ENCODE peak calls at places on chromosomes 6 and 20, in ten cellular contexts. One of them, this sample, is unnamed.

GRCh38 chr6:3285732-3286131 is 27.0 kb downstream of the PSMG4 start:
- DNase-seq in mammary epithelial cell: no peak
- DNase-seq in pancreas: no peak
- DNase-seq in left lung: peak; percentile 33
- DNase-seq in colonic mucosa: no peak
- DNase-seq in body of pancreas: no peak
- DNase-seq in endothelial cell of umbilical vein: no peak
- DNase-seq in left ventricle myocardium inferior: no peak
- DNase-seq in fibroblast of lung: no peak
- DNase-seq in cardiac muscle cell: no peak
- DNase-seq in this sample: no peak

GRCh38 chr6:33147807-33148666 is 44.2 kb downstream of the COL11A2 start:
- DNase-seq in endothelial cell of umbilical vein: peak; percentile 49
- DNase-seq in left ventricle myocardium inferior: no peak
- DNase-seq in cardiac muscle cell: peak; percentile 78
- DNase-seq in mammary epithelial cell: peak; percentile 17
- DNase-seq in body of pancreas: peak; percentile 28
- DNase-seq in colonic mucosa: no peak
- DNase-seq in left lung: no peak
- DNase-seq in pancreas: no peak
- DNase-seq in fibroblast of lung: peak; percentile 43
- DNase-seq in this sample: no peak

GRCh38 chr6:106488494-106489369 is 128.2 kb downstream of the CRYBG1 start:
- DNase-seq in left ventricle myocardium inferior: no peak
- DNase-seq in colonic mucosa: no peak
- DNase-seq in body of pancreas: peak; percentile 48
- DNase-seq in mammary epithelial cell: peak; percentile 50
- DNase-seq in pancreas: no peak
- DNase-seq in cardiac muscle cell: peak; percentile 44
- DNase-seq in endothelial cell of umbilical vein: no peak
- DNase-seq in fibroblast of lung: peak; percentile 83
- DNase-seq in left lung: no peak
- DNase-seq in this sample: no peak

GRCh38 chr20:61483336-61484067 is 231.4 kb downstream of the CDH4 start:
- DNase-seq in fibroblast of lung: no peak
- DNase-seq in left ventricle myocardium inferior: no peak
- DNase-seq in endothelial cell of umbilical vein: no peak
- DNase-seq in left lung: no peak
- DNase-seq in mammary epithelial cell: no peak
- DNase-seq in cardiac muscle cell: no peak
- DNase-seq in pancreas: no peak
- DNase-seq in body of pancreas: no peak
- DNase-seq in colonic mucosa: no peak
- DNase-seq in this sample: no peak

GRCh38 chr20:41330343-41330720 is 10.3 kb upstream of the LPIN3 start:
- DNase-seq in cardiac muscle cell: no peak
- DNase-seq in fibroblast of lung: peak; percentile 81
- DNase-seq in left ventricle myocardium inferior: no peak
- DNase-seq in mammary epithelial cell: peak; percentile 25
- DNase-seq in body of pancreas: no peak
- DNase-seq in endothelial cell of umbilical vein: no peak
- DNase-seq in left lung: no peak
- DNase-seq in colonic mucosa: no peak
- DNase-seq in pancreas: no peak
- DNase-seq in this sample: no peak

GRCh38 chr20:47318027-47318595 is 38.4 kb downstream of the ZMYND8 start:
- DNase-seq in pancreas: no peak
- DNase-seq in left lung: no peak
- DNase-seq in mammary epithelial cell: peak; percentile 74
- DNase-seq in endothelial cell of umbilical vein: no peak
- DNase-seq in fibroblast of lung: peak; percentile 80
- DNase-seq in body of pancreas: no peak
- DNase-seq in left ventricle myocardium inferior: no peak
- DNase-seq in colonic mucosa: peak; percentile 83
- DNase-seq in cardiac muscle cell: no peak
- DNase-seq in this sample: peak; percentile 91

GRCh38 chr6:128521302-128521632 is 868 bp upstream of the PTPRK start:
- DNase-seq in pancreas: no peak
- DNase-seq in mammary epithelial cell: no peak
- DNase-seq in endothelial cell of umbilical vein: no peak
- DNase-seq in left ventricle myocardium inferior: no peak
- DNase-seq in cardiac muscle cell: peak; percentile 55
- DNase-seq in colonic mucosa: no peak
- DNase-seq in body of pancreas: no peak
- DNase-seq in left lung: no peak
- DNase-seq in fibroblast of lung: no peak
- DNase-seq in this sample: no peak

GRCh38 chr6:87742106-87742505 is 40.1 kb upstream of the AKIRIN2 start:
- DNase-seq in left ventricle myocardium inferior: no peak
- DNase-seq in pancreas: no peak
- DNase-seq in cardiac muscle cell: no peak
- DNase-seq in colonic mucosa: no peak
- DNase-seq in mammary epithelial cell: no peak
- DNase-seq in left lung: peak; percentile 81
- DNase-seq in body of pancreas: no peak
- DNase-seq in fibroblast of lung: no peak
- DNase-seq in endothelial cell of umbilical vein: no peak
- DNase-seq in this sample: no peak

GRCh38 chr6:81562169-81562568 is 190.3 kb downstream of the TENT5A start:
- DNase-seq in cardiac muscle cell: peak; percentile 71
- DNase-seq in fibroblast of lung: peak; percentile 92
- DNase-seq in colonic mucosa: peak; percentile 40
- DNase-seq in left ventricle myocardium inferior: no peak
- DNase-seq in mammary epithelial cell: no peak
- DNase-seq in endothelial cell of umbilical vein: no peak
- DNase-seq in left lung: no peak
- DNase-seq in pancreas: no peak
- DNase-seq in body of pancreas: no peak
- DNase-seq in this sample: peak; percentile 60

GRCh38 chr6:120871416-120872261 is 462.6 kb downstream of the TBC1D32 start:
- DNase-seq in body of pancreas: no peak
- DNase-seq in cardiac muscle cell: no peak
- DNase-seq in left ventricle myocardium inferior: no peak
- DNase-seq in mammary epithelial cell: no peak
- DNase-seq in left lung: no peak
- DNase-seq in colonic mucosa: no peak
- DNase-seq in fibroblast of lung: no peak
- DNase-seq in endothelial cell of umbilical vein: no peak
- DNase-seq in pancreas: peak; percentile 57
- DNase-seq in this sample: no peak

GRCh38 chr20:46230811-46231282 is 77.5 kb downstream of the CDH22 start:
- DNase-seq in fibroblast of lung: peak; percentile 40
- DNase-seq in colonic mucosa: no peak
- DNase-seq in pancreas: no peak
- DNase-seq in body of pancreas: no peak
- DNase-seq in mammary epithelial cell: peak; percentile 25
- DNase-seq in left lung: no peak
- DNase-seq in endothelial cell of umbilical vein: peak; percentile 21
- DNase-seq in left ventricle myocardium inferior: peak; percentile 33
- DNase-seq in cardiac muscle cell: peak; percentile 68
- DNase-seq in this sample: peak; percentile 84

GRCh38 chr6:119313937-119314893 is 35.3 kb downstream of the MAN1A1 start:
- DNase-seq in left ventricle myocardium inferior: no peak
- DNase-seq in body of pancreas: no peak
- DNase-seq in cardiac muscle cell: no peak
- DNase-seq in mammary epithelial cell: no peak
- DNase-seq in colonic mucosa: no peak
- DNase-seq in endothelial cell of umbilical vein: no peak
- DNase-seq in pancreas: no peak
- DNase-seq in left lung: no peak
- DNase-seq in fibroblast of lung: no peak
- DNase-seq in this sample: no peak

GRCh38 chr20:21505810-21506530 is 7.9 kb downstream of the NKX2-2 start:
- DNase-seq in body of pancreas: peak; percentile 48
- DNase-seq in left lung: no peak
- DNase-seq in cardiac muscle cell: peak; percentile 56
- DNase-seq in fibroblast of lung: peak; percentile 39
- DNase-seq in endothelial cell of umbilical vein: peak; percentile 37
- DNase-seq in colonic mucosa: peak; percentile 63
- DNase-seq in mammary epithelial cell: peak; percentile 63
- DNase-seq in pancreas: peak; percentile 75
- DNase-seq in left ventricle myocardium inferior: no peak
- DNase-seq in this sample: no peak

GRCh38 chr6:111011360-111012142 is 29.7 kb downstream of the RPF2 start:
- DNase-seq in body of pancreas: no peak
- DNase-seq in mammary epithelial cell: peak; percentile 33
- DNase-seq in pancreas: no peak
- DNase-seq in left lung: no peak
- DNase-seq in endothelial cell of umbilical vein: peak; percentile 57
- DNase-seq in fibroblast of lung: peak; percentile 33
- DNase-seq in colonic mucosa: no peak
- DNase-seq in left ventricle myocardium inferior: no peak
- DNase-seq in cardiac muscle cell: peak; percentile 67
- DNase-seq in this sample: no peak

GRCh38 chr6:106283476-106283875 is 42.1 kb downstream of the ATG5 start:
- DNase-seq in left ventricle myocardium inferior: no peak
- DNase-seq in mammary epithelial cell: no peak
- DNase-seq in cardiac muscle cell: no peak
- DNase-seq in endothelial cell of umbilical vein: no peak
- DNase-seq in fibroblast of lung: no peak
- DNase-seq in pancreas: no peak
- DNase-seq in colonic mucosa: no peak
- DNase-seq in left lung: no peak
- DNase-seq in body of pancreas: no peak
- DNase-seq in this sample: no peak

GRCh38 chr6:130796313-130796905 is 30.8 kb upstream of the SMLR1 start:
- DNase-seq in cardiac muscle cell: peak; percentile 84
- DNase-seq in left lung: no peak
- DNase-seq in fibroblast of lung: peak; percentile 90
- DNase-seq in endothelial cell of umbilical vein: peak; percentile 95
- DNase-seq in left ventricle myocardium inferior: no peak
- DNase-seq in pancreas: no peak
- DNase-seq in colonic mucosa: no peak
- DNase-seq in body of pancreas: no peak
- DNase-seq in mammary epithelial cell: peak; percentile 77
- DNase-seq in this sample: no peak

GRCh38 chr20:32365560-32365959 is 7.4 kb downstream of the ASXL1 start:
- DNase-seq in mammary epithelial cell: no peak
- DNase-seq in endothelial cell of umbilical vein: no peak
- DNase-seq in body of pancreas: no peak
- DNase-seq in colonic mucosa: no peak
- DNase-seq in left lung: no peak
- DNase-seq in pancreas: no peak
- DNase-seq in left ventricle myocardium inferior: no peak
- DNase-seq in fibroblast of lung: no peak
- DNase-seq in cardiac muscle cell: no peak
- DNase-seq in this sample: no peak
- H3K4me1 ChIP-seq in mammary epithelial cell: peaks cover 17% of the 10 kb centered on the region
- H3K4me1 ChIP-seq in endothelial cell of umbilical vein: peaks cover 8% of the 10 kb centered on the region
- H3K4me1 ChIP-seq in body of pancreas: peaks cover 95% of the 10 kb centered on the region
- H3K4me1 ChIP-seq in colonic mucosa: peaks cover 16% of the 10 kb centered on the region
- H3K4me1 ChIP-seq in left lung: peaks cover 4% of the 10 kb centered on the region
- H3K4me1 ChIP-seq in pancreas: peaks cover 78% of the 10 kb centered on the region
- H3K4me1 ChIP-seq in left ventricle myocardium inferior: peaks cover 82% of the 10 kb centered on the region
- H3K4me1 ChIP-seq in fibroblast of lung: peaks cover 9% of the 10 kb centered on the region
- H3K4me1 ChIP-seq in cardiac muscle cell: peaks cover 6% of the 10 kb centered on the region
- H3K4me1 ChIP-seq in this sample: peaks cover 42% of the 10 kb centered on the region

DNA sequence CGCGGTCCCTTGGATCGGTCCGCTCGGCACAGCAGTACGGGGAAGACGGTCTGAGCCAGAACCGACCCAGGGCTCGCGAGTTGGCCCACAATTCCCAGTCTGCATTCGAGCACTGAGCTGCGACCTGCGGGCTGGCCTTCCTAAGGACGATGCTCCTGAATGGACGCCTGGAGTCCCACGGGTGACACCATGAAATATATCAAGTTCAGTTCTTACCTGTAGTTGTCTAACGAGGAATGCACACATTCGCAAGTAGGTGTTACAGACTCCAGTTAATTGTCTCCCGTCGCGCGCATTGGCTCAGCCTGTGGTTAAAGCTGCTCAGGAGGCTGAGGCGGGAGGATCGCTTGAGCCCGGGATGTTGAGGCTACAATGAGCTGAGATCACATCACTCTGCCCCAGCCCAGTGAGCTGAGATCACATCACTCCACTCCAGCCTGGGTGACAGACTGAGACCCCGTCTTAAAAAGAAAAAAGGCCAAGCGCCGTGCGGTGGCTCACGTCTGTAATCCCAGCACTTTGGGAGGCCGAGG is 802 bp downstream of the PEX7 start:
- DNase-seq in mammary epithelial cell: no peak
- DNase-seq in left ventricle myocardium inferior: no peak
- DNase-seq in left lung: no peak
- DNase-seq in endothelial cell of umbilical vein: no peak
- DNase-seq in fibroblast of lung: no peak
- DNase-seq in colonic mucosa: no peak
- DNase-seq in body of pancreas: peak; percentile 32
- DNase-seq in pancreas: no peak
- DNase-seq in cardiac muscle cell: no peak
- DNase-seq in this sample: no peak
- TF ChIP-seq CTCF in mammary epithelial cell: no peak
- TF ChIP-seq CTCF in left ventricle myocardium inferior: no peak
- TF ChIP-seq CTCF in left lung: peak; percentile 1
- TF ChIP-seq CTCF in endothelial cell of umbilical vein: no peak
- TF ChIP-seq CTCF in fibroblast of lung: no peak
- TF ChIP-seq CTCF in colonic mucosa: no peak
- TF ChIP-seq CTCF in body of pancreas: no peak
- TF ChIP-seq CTCF in pancreas: no peak
- TF ChIP-seq CTCF in cardiac muscle cell: no peak
- TF ChIP-seq CTCF in this sample: no peak

GRCh38 chr20:32040142-32040953 is 11.7 kb upstream of the HCK start:
- DNase-seq in colonic mucosa: no peak
- DNase-seq in fibroblast of lung: no peak
- DNase-seq in body of pancreas: no peak
- DNase-seq in mammary epithelial cell: peak; percentile 27
- DNase-seq in left ventricle myocardium inferior: peak; percentile 48
- DNase-seq in cardiac muscle cell: no peak
- DNase-seq in left lung: peak; percentile 77
- DNase-seq in pancreas: no peak
- DNase-seq in endothelial cell of umbilical vein: no peak
- DNase-seq in this sample: no peak
- H3K4me1 ChIP-seq in colonic mucosa: no peaks in the 10 kb centered on the region
- H3K4me1 ChIP-seq in fibroblast of lung: no peaks in the 10 kb centered on the region
- H3K4me1 ChIP-seq in body of pancreas: no peaks in the 10 kb centered on the region
- H3K4me1 ChIP-seq in mammary epithelial cell: peaks cover 6% of the 10 kb centered on the region
- H3K4me1 ChIP-seq in left ventricle myocardium inferior: peaks cover 1% of the 10 kb centered on the region
- H3K4me1 ChIP-seq in cardiac muscle cell: no peaks in the 10 kb centered on the region
- H3K4me1 ChIP-seq in left lung: no peaks in the 10 kb centered on the region
- H3K4me1 ChIP-seq in pancreas: peaks cover 2% of the 10 kb centered on the region
- H3K4me1 ChIP-seq in endothelial cell of umbilical vein: no peaks in the 10 kb centered on the region
- H3K4me1 ChIP-seq in this sample: no peaks in the 10 kb centered on the region

DNA sequence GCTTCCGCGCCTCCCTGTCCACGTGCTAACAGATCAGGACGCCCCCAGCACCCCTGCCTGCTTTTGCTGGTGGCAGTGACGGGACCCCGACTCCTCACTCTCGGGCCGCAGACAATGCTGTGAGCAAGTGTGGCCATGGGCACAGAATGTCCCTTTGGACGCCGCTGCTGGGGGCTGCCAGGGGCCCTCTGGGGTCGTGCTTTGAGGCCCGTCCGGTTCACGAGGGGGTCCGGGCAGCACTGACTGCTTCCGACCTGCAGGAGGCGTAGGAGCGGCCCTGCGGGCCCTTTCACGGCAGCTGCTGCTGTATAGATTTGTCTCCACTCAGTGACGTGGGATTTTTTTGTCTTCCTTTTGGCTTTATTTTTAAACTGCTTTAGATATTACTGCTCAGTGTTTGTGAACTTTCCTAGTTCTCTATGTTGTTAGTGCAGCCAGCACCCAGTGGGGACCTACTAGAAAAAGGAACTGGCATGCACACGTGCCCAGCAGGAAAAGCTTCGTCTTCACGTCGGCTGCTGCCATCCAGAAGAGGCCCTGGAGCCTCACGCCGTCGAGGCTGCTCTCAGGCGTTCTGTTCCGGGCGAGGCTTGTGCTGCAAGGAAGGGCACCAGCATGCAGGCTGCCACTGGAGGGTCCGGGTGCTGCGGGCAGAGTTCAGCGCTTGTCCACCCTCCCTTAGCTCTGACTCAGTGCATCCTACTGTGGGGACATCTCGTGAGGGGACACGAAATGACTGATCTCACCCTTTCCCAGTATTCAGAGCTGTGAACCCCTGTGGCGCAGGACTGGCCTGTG is 21.7 kb downstream of the UCKL1 start:
- DNase-seq in cardiac muscle cell: no peak
- DNase-seq in fibroblast of lung: no peak
- DNase-seq in left lung: no peak
- DNase-seq in endothelial cell of umbilical vein: no peak
- DNase-seq in mammary epithelial cell: no peak
- DNase-seq in colonic mucosa: no peak
- DNase-seq in pancreas: no peak
- DNase-seq in left ventricle myocardium inferior: no peak
- DNase-seq in body of pancreas: no peak
- DNase-seq in this sample: peak; percentile 41
- TF ChIP-seq CTCF in cardiac muscle cell: peak; percentile 31
- TF ChIP-seq CTCF in fibroblast of lung: peak; percentile 22
- TF ChIP-seq CTCF in left lung: no peak
- TF ChIP-seq CTCF in endothelial cell of umbilical vein: peak; percentile 50
- TF ChIP-seq CTCF in mammary epithelial cell: peak; percentile 12
- TF ChIP-seq CTCF in colonic mucosa: no peak
- TF ChIP-seq CTCF in pancreas: no peak
- TF ChIP-seq CTCF in left ventricle myocardium inferior: peak; percentile 38
- TF ChIP-seq CTCF in body of pancreas: no peak
- TF ChIP-seq CTCF in this sample: peak; percentile 52

This sample was measured in Caco-2.